ENCODE peak calls at places on chromosomes 11 and 22, in five cellular contexts. K is uterus, Y is adrenal gland, G is suprapubic skin, E is thoracic aorta. N is an unnamed sample.

GRCh38 chr11:68661014-68661413 is 23.3 kb upstream of the GAL start:
- DNase-seq in K (no peak), Y (no peak), G (no peak), E (no peak), N (peak)

GRCh38 chr11:3838504-3838903 is 2.3 kb downstream of the RHOG start:
- DNase-seq in K (no peak), Y (no peak), G (no peak), E (no peak), N (no peak)

GRCh38 chr11:41394562-41395160 is 64.8 kb downstream of the LRRC4C start:
- DNase-seq in K (no peak), Y (no peak), G (no peak), E (no peak), N (no peak)

GRCh38 chr11:8063319-8063718 is 17.7 kb upstream of the TUB start:
- DNase-seq in K (peak), Y (peak), G (peak), E (no peak), N (no peak)

GRCh38 chr11:122723576-122723975 is 68.1 kb downstream of the UBASH3B start:
- DNase-seq in K (no peak), Y (no peak), G (no peak), E (no peak), N (no peak)

GRCh38 chr11:74681686-74682651 is 49.3 kb downstream of the CHRDL2 start:
- DNase-seq in K (peak), Y (peak), G (peak), E (no peak), N (peak)

GRCh38 chr11:123304828-123305530 is 109.9 kb upstream of the CLMP start:
- DNase-seq in K (no peak), Y (no peak), G (no peak), E (no peak), N (no peak)

GRCh38 chr11:92552942-92553341 is 328.3 kb downstream of the FAT3 start:
- DNase-seq in K (no peak), Y (no peak), G (no peak), E (no peak), N (no peak)

GRCh38 chr11:80118071-80118470 is 677.2 kb upstream of the TENM4 start:
- DNase-seq in K (no peak), Y (no peak), G (no peak), E (no peak), N (no peak)
- TF ChIP-seq CTCF in K (no peak), Y (no peak), G (no peak), E (no peak), N (no peak)

DNA sequence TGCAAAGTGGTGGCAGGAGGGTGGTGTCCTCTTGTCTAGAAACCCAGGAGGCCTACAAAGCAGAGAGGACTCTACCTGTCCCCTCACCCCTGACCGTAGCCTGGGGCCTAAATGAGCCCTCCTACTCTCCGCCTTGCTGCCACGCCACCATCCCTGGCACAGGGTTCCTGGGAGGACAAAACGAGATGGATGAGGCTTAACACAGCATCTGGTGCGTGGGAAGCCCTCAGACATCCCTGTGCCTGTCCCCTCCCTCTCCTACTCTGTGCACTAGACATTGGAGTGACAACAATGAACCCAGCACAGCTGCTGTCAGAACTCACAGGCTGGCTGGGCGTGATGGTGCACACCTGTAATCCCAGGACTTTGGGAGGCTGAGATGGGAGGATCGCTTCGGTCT is 36.4 kb upstream of the DKK3 start:
- DNase-seq in K (no peak), Y (no peak), G (no peak), E (no peak), N (no peak)
- H3K27ac ChIP-seq in K (peak), Y (peak), G (peak), E (no peak), N (no peak)

GRCh38 chr11:16630651-16631050 is 107.8 kb upstream of the C11orf58 start:
- DNase-seq in K (no peak), Y (no peak), G (no peak), E (no peak), N (no peak)

DNA sequence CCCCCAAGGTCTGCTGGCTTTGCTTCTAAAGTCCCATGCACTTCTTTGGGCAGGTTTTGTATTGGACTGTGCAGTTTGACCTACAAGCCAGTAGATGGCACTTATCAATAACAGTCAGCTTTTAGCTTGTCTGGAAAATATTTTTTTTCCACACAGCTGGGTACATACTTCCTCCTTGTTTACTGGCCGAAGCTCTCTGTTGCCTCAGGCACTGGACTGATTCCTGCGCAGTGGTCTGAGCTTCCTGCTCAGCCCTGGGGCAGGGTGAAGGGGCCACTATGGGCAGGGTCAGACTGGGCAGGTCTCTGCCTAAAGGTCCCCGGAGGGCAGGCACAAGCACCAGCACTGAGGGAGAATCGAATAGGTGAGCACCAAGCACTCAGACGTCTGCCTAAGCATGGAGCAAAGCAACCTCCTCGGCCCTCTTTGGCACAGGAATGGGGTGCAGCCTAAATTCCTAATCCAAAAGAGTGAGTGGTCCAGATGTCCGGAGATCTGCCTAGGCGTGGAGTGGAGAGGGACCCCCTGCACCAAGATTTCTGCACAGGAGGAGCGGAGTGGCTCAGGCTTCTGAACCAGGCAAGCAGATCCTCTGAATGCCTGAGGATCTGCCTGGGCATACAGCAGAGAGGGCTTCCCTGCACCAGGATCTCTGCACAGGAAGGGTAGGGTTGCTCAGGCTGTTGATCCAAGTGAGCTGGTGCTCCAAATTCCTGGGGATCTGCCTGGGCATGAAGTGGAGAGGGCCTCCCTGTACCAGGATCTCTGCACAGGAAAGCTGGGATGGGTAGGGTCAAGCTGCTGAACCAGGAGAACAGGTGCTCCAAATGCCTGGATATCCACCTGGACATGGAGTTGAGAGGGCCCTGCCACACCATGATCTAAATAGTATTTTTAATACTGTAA is 105.9 kb upstream of the C11orf58 start:
- DNase-seq in K (no peak), Y (no peak), G (no peak), E (no peak), N (no peak)
- TF ChIP-seq CTCF in K (no peak), Y (no peak), G (no peak), E (no peak), N (peak)

GRCh38 chr11:76859708-76860233 is 947 bp upstream of the ACER3 start:
- DNase-seq in K (no peak), Y (no peak), G (no peak), E (no peak), N (no peak)

GRCh38 chr11:76857776-76858461 is 2.8 kb upstream of the ACER3 start:
- DNase-seq in K (no peak), Y (no peak), G (no peak), E (no peak), N (no peak)

GRCh38 chr11:76861490-76861953 is 804 bp downstream of the ACER3 start:
- DNase-seq in K (no peak), Y (no peak), G (no peak), E (no peak), N (no peak)

GRCh38 chr11:76863196-76863777 is 2.6 kb downstream of the ACER3 start:
- DNase-seq in K (no peak), Y (peak), G (no peak), E (no peak), N (no peak)

GRCh38 chr11:76860539-76861475 is at the start of gene ACER3:
- DNase-seq in K (peak), Y (peak), G (peak), E (peak), N (peak)
- H3K27ac ChIP-seq in K (peak), Y (peak), G (peak), E (peak), N (peak)

DNA sequence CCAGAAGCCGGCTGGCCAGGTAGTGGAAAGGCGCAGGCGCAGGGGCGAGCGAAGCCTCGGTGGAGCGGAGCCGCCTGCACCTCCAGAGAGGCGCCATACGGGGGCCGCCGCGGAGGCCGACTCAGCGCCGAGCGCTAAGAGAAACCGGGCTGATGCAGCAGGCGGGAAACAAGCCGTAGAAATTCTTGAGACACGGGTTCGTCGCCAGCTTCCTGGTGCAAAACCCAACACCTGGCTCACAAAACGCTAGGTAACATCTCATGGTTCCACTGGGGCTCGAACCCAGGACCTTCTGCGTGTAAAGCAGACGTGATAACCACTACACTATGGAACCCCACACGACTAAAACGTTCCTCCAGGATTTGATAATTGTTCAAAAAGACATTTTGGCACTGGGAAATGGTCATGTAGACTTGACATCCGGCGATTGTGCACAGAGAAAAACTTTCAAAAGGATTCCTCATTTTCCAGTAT is 39.1 kb downstream of the OR4D9 start:
- DNase-seq in K (peak), Y (peak), G (peak), E (peak), N (peak)
- TF ChIP-seq CTCF in K (peak), Y (peak), G (peak), E (peak), N (peak)

GRCh38 chr11:85787168-85787567 is 23.8 kb downstream of the SYTL2 start:
- DNase-seq in K (no peak), Y (no peak), G (no peak), E (no peak), N (no peak)

GRCh38 chr11:85784480-85784879 is 26.5 kb downstream of the SYTL2 start:
- DNase-seq in K (no peak), Y (no peak), G (no peak), E (no peak), N (no peak)

GRCh38 chr11:85784907-85785306 is 26.0 kb downstream of the SYTL2 start:
- DNase-seq in K (no peak), Y (no peak), G (no peak), E (no peak), N (no peak)

GRCh38 chr11:85779956-85780640 is 30.8 kb downstream of the SYTL2 start:
- DNase-seq in K (no peak), Y (no peak), G (no peak), E (no peak), N (no peak)

DNA sequence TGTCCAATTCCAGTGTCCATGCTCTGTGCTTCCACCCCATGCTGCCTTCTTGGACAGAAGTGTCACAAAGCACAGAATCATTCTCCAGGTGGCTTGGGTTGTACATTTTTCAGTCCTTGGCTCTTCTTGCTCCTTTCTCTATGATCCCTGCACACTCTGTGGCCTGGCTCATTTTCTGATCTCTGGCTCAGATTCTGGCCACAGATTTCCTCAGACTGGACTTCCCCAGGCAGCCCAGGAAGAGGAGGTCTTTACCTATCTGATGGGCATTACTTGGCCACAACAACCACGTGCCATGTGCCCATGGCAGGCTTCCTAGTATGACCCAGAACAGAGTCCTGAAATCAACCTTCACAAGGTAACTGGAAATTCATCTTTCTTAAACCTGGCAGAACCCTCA is 27.2 kb downstream of the SYTL2 start:
- DNase-seq in K (no peak), Y (no peak), G (no peak), E (no peak), N (no peak)
- H3K27ac ChIP-seq in K (no peak), Y (no peak), G (no peak), E (no peak), N (no peak)

GRCh38 chr11:36688132-36688531 is 90.1 kb upstream of the RAG2 start:
- DNase-seq in K (no peak), Y (no peak), G (no peak), E (no peak), N (no peak)

GRCh38 chr11:36699271-36699670 is 101.2 kb upstream of the RAG2 start:
- DNase-seq in K (no peak), Y (no peak), G (no peak), E (no peak), N (no peak)

GRCh38 chr11:36688892-36689291 is 90.9 kb upstream of the RAG2 start:
- DNase-seq in K (no peak), Y (no peak), G (no peak), E (no peak), N (no peak)

GRCh38 chr11:36689442-36689841 is 91.4 kb upstream of the RAG2 start:
- DNase-seq in K (no peak), Y (no peak), G (no peak), E (no peak), N (no peak)

GRCh38 chr11:36693139-36693845 is 95.3 kb upstream of the RAG2 start:
- DNase-seq in K (no peak), Y (no peak), G (no peak), E (no peak), N (no peak)
- TF ChIP-seq CTCF in K (no peak), Y (no peak), G (no peak), E (no peak), N (no peak)

GRCh38 chr22:33380789-33381530 is 322.8 kb upstream of the SYN3 start:
- DNase-seq in K (no peak), Y (no peak), G (no peak), E (no peak), N (no peak)

GRCh38 chr22:33385611-33386010 is 327.4 kb upstream of the SYN3 start:
- DNase-seq in K (no peak), Y (no peak), G (no peak), E (no peak), N (no peak)

GRCh38 chr22:33382427-33382826 is 324.2 kb upstream of the SYN3 start:
- DNase-seq in K (no peak), Y (no peak), G (no peak), E (no peak), N (no peak)

GRCh38 chr22:33381531-33382406 is 323.6 kb upstream of the SYN3 start:
- DNase-seq in K (no peak), Y (no peak), G (no peak), E (no peak), N (no peak)

GRCh38 chr22:33379836-33380235 is 321.7 kb upstream of the SYN3 start:
- DNase-seq in K (no peak), Y (no peak), G (no peak), E (no peak), N (no peak)
- H3K27ac ChIP-seq in K (no peak), Y (no peak), G (no peak), E (no peak), N (no peak)

GRCh38 chr22:23401910-23402274 is 178.2 kb downstream of the IGLL1 start:
- DNase-seq in K (no peak), Y (no peak), G (peak), E (no peak), N (peak)

GRCh38 chr22:23401111-23401909 is 178.8 kb downstream of the IGLL1 start:
- DNase-seq in K (no peak), Y (no peak), G (peak), E (no peak), N (peak)

GRCh38 chr22:23403720-23404688 is 176.1 kb downstream of the IGLL1 start:
- DNase-seq in K (no peak), Y (no peak), G (peak), E (no peak), N (no peak)

GRCh38 chr22:23403152-23403719 is 176.9 kb downstream of the IGLL1 start:
- DNase-seq in K (no peak), Y (no peak), G (peak), E (no peak), N (peak)

GRCh38 chr22:23402275-23403151 is 177.6 kb downstream of the IGLL1 start:
- DNase-seq in K (no peak), Y (peak), G (peak), E (no peak), N (peak)
- TF ChIP-seq CTCF in K (no peak), Y (peak), G (peak), E (peak), N (peak)

N was measured in kidney.